ENCODE peak calls at places on chromosomes 2 and 18, in nine cellular contexts. F, S, Y, B, K, V, E, J and D are unnamed samples.

GRCh38 chr2:16729335-16729734 is 63.7 kb upstream of the CYRIA start:
- DNase-seq in F (no peak), S (no peak), Y (no peak), B (no peak), K (no peak), V (peak), E (no peak), J (no peak), D (peak)

GRCh38 chr2:64330691-64331429 is 123.1 kb upstream of the LGALSL start:
- DNase-seq in F (peak), S (peak), Y (peak), B (peak), K (peak), V (peak), E (peak), J (peak), D (peak)

GRCh38 chr2:170428868-170429267 is 250.9 kb downstream of the MYO3B start:
- DNase-seq in F (no peak), S (no peak), Y (no peak), B (no peak), K (no peak), V (no peak), E (no peak), J (no peak), D (no peak)

GRCh38 chr18:45248240-45248903 is 366.9 kb upstream of the SLC14A2 start:
- DNase-seq in F (no peak), S (no peak), Y (no peak), B (no peak), K (no peak), V (no peak), E (no peak), J (no peak), D (no peak)

GRCh38 chr2:25845843-25846505 is 32.3 kb downstream of the ASXL2 start:
- DNase-seq in F (no peak), S (no peak), Y (no peak), B (no peak), K (no peak), V (no peak), E (no peak), J (no peak), D (no peak)

GRCh38 chr2:147989809-147990403 is 30.6 kb downstream of the ORC4 start:
- DNase-seq in F (peak), S (peak), Y (peak), B (no peak), K (peak), V (peak), E (no peak), J (no peak), D (peak)

GRCh38 chr2:196233808-196234501 is 62.6 kb upstream of the STK17B start:
- DNase-seq in F (peak), S (no peak), Y (no peak), B (no peak), K (no peak), V (peak), E (no peak), J (no peak), D (no peak)

GRCh38 chr2:119879502-119879901 is 119.8 kb downstream of the PTPN4 start:
- DNase-seq in F (no peak), S (no peak), Y (no peak), B (no peak), K (no peak), V (no peak), E (no peak), J (no peak), D (no peak)

GRCh38 chr2:189144700-189145211 is 34.8 kb downstream of the COL5A2 start:
- DNase-seq in F (no peak), S (no peak), Y (no peak), B (no peak), K (no peak), V (no peak), E (no peak), J (no peak), D (no peak)

GRCh38 chr2:122743031-122743675 is 987.7 kb downstream of the TSN start:
- DNase-seq in F (no peak), S (no peak), Y (no peak), B (no peak), K (no peak), V (no peak), E (no peak), J (no peak), D (no peak)

GRCh38 chr18:72086421-72086820 is 457.7 kb downstream of the CBLN2 start:
- DNase-seq in F (no peak), S (no peak), Y (no peak), B (no peak), K (no peak), V (no peak), E (no peak), J (no peak), D (no peak)